ENCODE peak calls at places on chromosomes 5 and 9, in four cellular contexts. S is AG09319, X is tibial artery, Q is OCI-LY7. G is an unnamed sample.

GRCh38 chr5:17182494-17182893 is 34.9 kb upstream of the BASP1 start:
- DNase-seq in S (no peak), X (no peak), Q (no peak), G (no peak)

GRCh38 chr5:99674086-99674485 is 745.3 kb upstream of the CHD1 start:
- DNase-seq in S (no peak), X (no peak), Q (no peak), G (no peak)

GRCh38 chr5:77249475-77249874 is 39.0 kb downstream of the PDE8B start:
- DNase-seq in S (no peak), X (no peak), Q (no peak), G (no peak)

GRCh38 chr9:26033346-26033745 is 355.1 kb upstream of the TUSC1 start:
- DNase-seq in S (no peak), X (no peak), Q (no peak), G (no peak)

GRCh38 chr9:79962150-79962549 is 390.4 kb downstream of the TLE4 start:
- DNase-seq in S (no peak), X (no peak), Q (no peak), G (no peak)

GRCh38 chr5:175880797-175881312 is 9.5 kb downstream of the CPLX2 start:
- DNase-seq in S (no peak), X (no peak), Q (no peak), G (no peak)

GRCh38 chr9:101495810-101496209 is 37.8 kb upstream of the RNF20 start:
- DNase-seq in S (no peak), X (no peak), Q (no peak), G (no peak)

GRCh38 chr9:126055386-126055785 is 271.2 kb upstream of the MVB12B start:
- DNase-seq in S (no peak), X (no peak), Q (no peak), G (no peak)

GRCh38 chr9:99607852-99608448 is 213.7 kb upstream of the NR4A3 start:
- DNase-seq in S (no peak), X (no peak), Q (no peak), G (no peak)

GRCh38 chr5:145908206-145908945 is 28.0 kb upstream of the SH3RF2 start:
- DNase-seq in S (no peak), X (no peak), Q (no peak), G (no peak)
- TF ChIP-seq CTCF in S (peak), X (peak), Q (no peak), G (peak)

GRCh38 chr9:89171693-89172092 is 6.9 kb downstream of the SHC3 start:
- DNase-seq in S (no peak), X (no peak), Q (no peak), G (no peak)
- TF ChIP-seq CTCF in S (peak), X (no peak), Q (peak), G (peak)

GRCh38 chr5:141199359-141200235 is at the start of gene PCDHB11:
- DNase-seq in S (no peak), X (no peak), Q (peak), G (no peak)
- TF ChIP-seq CTCF in S (no peak), X (no peak), Q (peak), G (peak)

DNA sequence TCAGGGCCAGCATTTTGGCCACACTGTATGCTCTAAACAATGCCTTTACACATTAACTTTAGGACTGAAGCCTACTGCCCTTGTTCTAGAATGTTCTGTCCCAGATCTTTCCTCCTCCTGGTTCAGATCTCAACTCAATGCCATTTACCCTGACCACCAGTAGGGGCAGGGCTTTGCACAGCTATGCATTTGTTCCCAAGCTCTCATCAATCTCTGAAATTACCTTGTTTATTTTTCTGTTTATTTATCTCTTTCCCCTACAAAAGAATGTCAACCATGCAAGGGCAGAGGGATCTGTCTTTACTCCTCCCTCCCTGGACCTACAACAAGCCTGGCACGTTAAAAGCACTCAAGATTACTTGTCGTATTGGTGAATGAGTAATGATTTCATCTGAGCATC is 612.9 kb downstream of the BNC2 start:
- DNase-seq in S (no peak), X (no peak), Q (no peak), G (no peak)
- TF ChIP-seq CTCF in S (peak), X (peak), Q (peak), G (peak)

GRCh38 chr9:120742951-120743416 is 28.7 kb upstream of the MEGF9 start:
- DNase-seq in S (no peak), X (no peak), Q (peak), G (no peak)
- TF ChIP-seq CTCF in S (peak), X (peak), Q (peak), G (peak)

GRCh38 chr9:88464851-88465250 is 70.1 kb upstream of the NXNL2 start:
- DNase-seq in S (no peak), X (no peak), Q (no peak), G (no peak)

GRCh38 chr9:88460583-88461332 is 72.5 kb downstream of the SPIN1 start:
- DNase-seq in S (no peak), X (no peak), Q (no peak), G (no peak)

GRCh38 chr9:88458716-88459115 is 70.5 kb downstream of the SPIN1 start:
- DNase-seq in S (peak), X (no peak), Q (no peak), G (no peak)

DNA sequence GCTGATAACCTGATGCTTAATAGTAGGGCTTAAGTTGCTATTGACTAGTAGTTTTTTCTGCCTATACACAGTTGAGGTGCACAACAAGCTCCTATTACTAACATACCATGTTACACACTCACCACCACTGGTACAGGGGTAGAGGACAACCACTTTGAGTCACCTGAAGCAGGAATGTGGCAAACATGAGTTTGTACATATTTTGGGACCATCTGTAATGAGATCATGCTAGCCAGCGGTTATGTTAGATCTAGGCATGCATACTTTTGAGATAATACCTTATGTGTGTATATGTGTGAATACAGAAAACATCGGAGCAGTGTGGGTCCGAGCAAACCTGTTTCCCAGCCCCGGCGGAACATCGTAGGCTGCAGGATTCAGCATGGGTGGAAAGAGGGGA is 72.8 kb upstream of the NXNL2 start:
- DNase-seq in S (no peak), X (no peak), Q (no peak), G (no peak)
- TF ChIP-seq CTCF in S (no peak), X (no peak), Q (no peak), G (no peak)

GRCh38 chr9:40907657-40908624 is 220.5 kb downstream of the FOXD4L6 start:
- DNase-seq in S (no peak), X (no peak), Q (no peak), G (no peak)
- TF ChIP-seq CTCF in S (no peak), X (no peak), Q (no peak), G (no peak)

GRCh38 chr9:117535439-117535838 is 120.6 kb upstream of the ASTN2 start:
- DNase-seq in S (no peak), X (no peak), Q (no peak), G (no peak)
- TF ChIP-seq CTCF in S (no peak), X (no peak), Q (no peak), G (no peak)

GRCh38 chr5:29001666-29002065 is 1963.3 kb upstream of the CDH9 start:
- DNase-seq in S (no peak), X (no peak), Q (no peak), G (no peak)
- TF ChIP-seq CTCF in S (no peak), X (no peak), Q (no peak), G (peak)

G was measured in chondrocyte.